ENCODE peak calls at places on chromosomes 3 and 15, in five cellular contexts. One of them, this sample, is unnamed.

GRCh38 chr3:52380023-52380422 is 63.9 kb downstream of the DNAH1 start:
- DNase-seq in H1: no peak
- DNase-seq in K562: peak; percentile 20
- DNase-seq in HepG2: no peak
- DNase-seq in HCT116: no peak
- DNase-seq in this sample: no peak

GRCh38 chr15:99076555-99077308 is 28.1 kb upstream of the SYNM start:
- DNase-seq in HCT116: peak; percentile 68
- DNase-seq in H1: no peak
- DNase-seq in K562: peak; percentile 68
- DNase-seq in HepG2: peak; percentile 67
- DNase-seq in this sample: peak; percentile 74

GRCh38 chr3:148175215-148175614 is 522.5 kb upstream of the AGTR1 start:
- DNase-seq in K562: no peak
- DNase-seq in HCT116: no peak
- DNase-seq in H1: no peak
- DNase-seq in HepG2: no peak
- DNase-seq in this sample: no peak

GRCh38 chr3:99868438-99868723 is 50.7 kb downstream of the CMSS1 start:
- DNase-seq in HCT116: no peak
- DNase-seq in H1: no peak
- DNase-seq in HepG2: no peak
- DNase-seq in K562: peak; percentile 38
- DNase-seq in this sample: no peak

GRCh38 chr15:32706704-32707103 is 11.1 kb upstream of the GREM1 start:
- DNase-seq in H1: no peak
- DNase-seq in HepG2: no peak
- DNase-seq in HCT116: no peak
- DNase-seq in K562: no peak
- DNase-seq in this sample: no peak

GRCh38 chr15:67147410-67147949 is 82.1 kb downstream of the SMAD3 start:
- DNase-seq in K562: no peak
- DNase-seq in HepG2: no peak
- DNase-seq in H1: no peak
- DNase-seq in HCT116: no peak
- DNase-seq in this sample: no peak

GRCh38 chr15:63553388-63553791 is 43.8 kb upstream of the FBXL22 start:
- DNase-seq in HepG2: no peak
- DNase-seq in K562: no peak
- DNase-seq in H1: no peak
- DNase-seq in HCT116: no peak
- DNase-seq in this sample: no peak

GRCh38 chr3:196740476-196741400 is 1.1 kb downstream of the PAK2 start:
- DNase-seq in K562: peak; percentile 59
- DNase-seq in HCT116: no peak
- DNase-seq in H1: no peak
- DNase-seq in HepG2: peak; percentile 45
- DNase-seq in this sample: no peak

GRCh38 chr3:44795197-44795596 is 33.6 kb downstream of the KIF15 start:
- DNase-seq in HCT116: no peak
- DNase-seq in K562: no peak
- DNase-seq in H1: peak; percentile 44
- DNase-seq in HepG2: no peak
- DNase-seq in this sample: no peak

GRCh38 chr3:157465741-157466140 is 29.1 kb downstream of the PTX3 start:
- DNase-seq in H1: no peak
- DNase-seq in HCT116: no peak
- DNase-seq in K562: no peak
- DNase-seq in HepG2: no peak
- DNase-seq in this sample: no peak

GRCh38 chr3:96483781-96484180 is 330.6 kb upstream of the EPHA6 start:
- DNase-seq in K562: no peak
- DNase-seq in HepG2: no peak
- DNase-seq in HCT116: no peak
- DNase-seq in H1: no peak
- DNase-seq in this sample: no peak

GRCh38 chr3:12370758-12371157 is 81.9 kb downstream of the PPARG start:
- DNase-seq in K562: no peak
- DNase-seq in HCT116: peak; percentile 44
- DNase-seq in HepG2: peak; percentile 37
- DNase-seq in H1: no peak
- DNase-seq in this sample: no peak

GRCh38 chr3:46297658-46298423 is 55.6 kb downstream of the CCR3 start:
- DNase-seq in HepG2: no peak
- DNase-seq in H1: no peak
- DNase-seq in K562: no peak
- DNase-seq in HCT116: no peak
- DNase-seq in this sample: no peak

GRCh38 chr3:67090472-67090871 is 92.4 kb downstream of the KBTBD8 start:
- DNase-seq in K562: no peak
- DNase-seq in HepG2: no peak
- DNase-seq in H1: no peak
- DNase-seq in HCT116: no peak
- DNase-seq in this sample: no peak

GRCh38 chr3:67515778-67516177 is 138.6 kb downstream of the SUCLG2 start:
- DNase-seq in K562: no peak
- DNase-seq in H1: no peak
- DNase-seq in HepG2: no peak
- DNase-seq in HCT116: no peak
- DNase-seq in this sample: no peak

GRCh38 chr3:184685055-184685454 is 26.8 kb downstream of the MAGEF1 start:
- DNase-seq in H1: no peak
- DNase-seq in K562: no peak
- DNase-seq in HCT116: no peak
- DNase-seq in HepG2: no peak
- DNase-seq in this sample: no peak

GRCh38 chr15:89378699-89379422 is 44.2 kb upstream of the POLG start:
- DNase-seq in HepG2: no peak
- DNase-seq in HCT116: no peak
- DNase-seq in K562: no peak
- DNase-seq in H1: peak; percentile 74
- DNase-seq in this sample: no peak
- H3K9ac ChIP-seq in HepG2: no peak overlapping the region
- H3K9ac ChIP-seq in HCT116: no peak overlapping the region
- H3K9ac ChIP-seq in K562: no peak overlapping the region
- H3K9ac ChIP-seq in H1: no peak overlapping the region
- H3K9ac ChIP-seq in this sample: no peak overlapping the region

GRCh38 chr15:85706779-85707518 is 87.8 kb downstream of the KLHL25 start:
- DNase-seq in HepG2: no peak
- DNase-seq in H1: no peak
- DNase-seq in K562: no peak
- DNase-seq in HCT116: no peak
- DNase-seq in this sample: peak; percentile 90
- TF ChIP-seq ATF3 in HepG2: no peak
- TF ChIP-seq ATF3 in H1: no peak
- TF ChIP-seq ATF3 in K562: no peak
- TF ChIP-seq ATF3 in HCT116: no peak
- TF ChIP-seq ATF3 in this sample: no peak

GRCh38 chr3:58200846-58201355 is 9.9 kb downstream of the DNASE1L3 start:
- DNase-seq in HCT116: no peak
- DNase-seq in H1: no peak
- DNase-seq in HepG2: no peak
- DNase-seq in K562: no peak
- DNase-seq in this sample: no peak
- TF ChIP-seq MAX in HCT116: no peak
- TF ChIP-seq MAX in H1: no peak
- TF ChIP-seq MAX in HepG2: no peak
- TF ChIP-seq MAX in K562: no peak
- TF ChIP-seq MAX in this sample: no peak

GRCh38 chr15:73983211-73983727 is 8.8 kb downstream of the STOML1 start:
- DNase-seq in H1: no peak
- DNase-seq in HepG2: no peak
- DNase-seq in K562: no peak
- DNase-seq in HCT116: peak; percentile 24
- DNase-seq in this sample: no peak
- H3K9ac ChIP-seq in H1: no peak overlapping the region
- H3K9ac ChIP-seq in HepG2: no peak overlapping the region
- H3K9ac ChIP-seq in K562: peak overlapping the region; percentile 71
- H3K9ac ChIP-seq in HCT116: peak overlapping the region; percentile 40
- H3K9ac ChIP-seq in this sample: no peak overlapping the region

GRCh38 chr3:9349321-9350117 is 13.3 kb upstream of the THUMPD3 start:
- DNase-seq in H1: no peak
- DNase-seq in HepG2: peak; percentile 16
- DNase-seq in HCT116: no peak
- DNase-seq in K562: peak; percentile 23
- DNase-seq in this sample: no peak
- TF ChIP-seq ATF3 in H1: no peak
- TF ChIP-seq ATF3 in HepG2: no peak
- TF ChIP-seq ATF3 in HCT116: no peak
- TF ChIP-seq ATF3 in K562: no peak
- TF ChIP-seq ATF3 in this sample: no peak

GRCh38 chr3:177141899-177142651 is 55.2 kb downstream of the TBL1XR1 start:
- DNase-seq in HepG2: peak; percentile 29
- DNase-seq in H1: no peak
- DNase-seq in K562: no peak
- DNase-seq in HCT116: no peak
- DNase-seq in this sample: no peak
- TF ChIP-seq MAX in HepG2: no peak
- TF ChIP-seq MAX in H1: no peak
- TF ChIP-seq MAX in K562: no peak
- TF ChIP-seq MAX in HCT116: no peak
- TF ChIP-seq MAX in this sample: no peak

DNA sequence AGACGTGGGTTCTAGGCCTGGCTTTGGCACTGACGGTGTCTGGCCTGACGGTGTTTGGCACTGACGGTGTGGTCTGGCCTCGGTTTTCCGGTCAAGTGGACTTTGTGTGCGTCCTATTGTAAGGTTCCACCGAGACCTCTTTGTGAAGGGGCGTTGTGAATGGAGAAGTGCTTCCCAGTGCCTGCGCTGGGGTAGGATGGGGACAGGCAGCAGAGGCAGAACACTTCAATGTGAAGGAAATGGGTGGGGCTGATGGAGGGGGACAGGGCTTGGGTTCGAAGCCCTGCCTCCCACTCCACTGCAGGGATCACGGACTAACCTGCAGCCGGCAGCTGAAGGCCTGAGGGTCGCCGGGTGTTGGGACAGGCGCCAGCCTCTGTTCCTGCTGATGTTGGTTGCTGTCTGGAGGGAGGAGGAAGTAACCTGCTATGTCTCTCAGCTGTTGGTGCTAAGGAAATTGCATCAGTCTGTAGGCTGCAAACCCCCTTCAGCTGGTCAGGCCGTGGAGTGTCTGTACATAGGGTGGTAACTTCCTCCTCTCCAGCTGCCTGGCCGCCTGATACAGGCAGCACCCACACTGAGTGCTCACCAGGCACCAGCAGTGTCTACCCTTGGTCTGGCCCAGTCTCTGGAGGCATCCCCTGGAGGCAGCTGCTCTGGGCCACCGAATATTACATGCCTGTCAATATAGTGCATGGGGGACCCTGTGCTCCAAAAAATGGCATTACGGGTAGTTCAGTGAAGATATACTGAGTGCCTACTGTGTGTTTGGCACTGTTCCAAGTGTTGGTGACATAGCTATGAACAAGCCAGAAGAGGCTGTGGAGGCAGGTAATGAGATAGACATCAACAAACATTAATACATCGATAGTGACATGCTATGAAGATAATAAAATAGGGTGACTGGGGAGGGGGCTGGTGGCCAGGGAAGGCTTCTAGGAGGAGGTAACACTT is 1.1 kb downstream of the TM6SF1 start:
- DNase-seq in K562: peak; percentile 46
- DNase-seq in HepG2: no peak
- DNase-seq in HCT116: no peak
- DNase-seq in H1: no peak
- DNase-seq in this sample: peak; percentile 24
- H3K9ac ChIP-seq in K562: peak overlapping the region; percentile 37
- H3K9ac ChIP-seq in HepG2: no peak overlapping the region
- H3K9ac ChIP-seq in HCT116: no peak overlapping the region
- H3K9ac ChIP-seq in H1: no peak overlapping the region
- H3K9ac ChIP-seq in this sample: no peak overlapping the region

DNA sequence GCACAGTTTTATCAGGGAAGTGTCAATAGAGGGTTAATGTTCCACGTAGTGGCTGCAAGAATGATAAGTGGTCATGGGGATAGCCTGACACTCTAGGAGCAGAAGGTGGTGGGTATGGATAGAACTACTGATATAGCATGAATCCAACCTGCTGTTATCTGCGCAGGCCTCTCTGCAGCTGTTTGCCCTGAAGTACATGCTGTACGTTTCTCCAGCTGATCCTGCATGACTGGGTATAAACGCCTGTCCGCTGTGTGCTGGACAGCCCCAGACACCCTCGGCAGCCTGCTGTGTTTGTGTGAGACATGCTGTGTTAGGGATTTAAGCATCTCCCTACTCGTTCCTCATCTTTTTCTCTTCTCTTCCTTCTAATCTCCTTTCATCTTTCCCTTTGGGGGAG is 87.1 kb downstream of the LPP start:
- DNase-seq in K562: no peak
- DNase-seq in HCT116: no peak
- DNase-seq in HepG2: no peak
- DNase-seq in H1: no peak
- DNase-seq in this sample: no peak
- TF ChIP-seq ATF3 in K562: no peak
- TF ChIP-seq ATF3 in HCT116: no peak
- TF ChIP-seq ATF3 in HepG2: no peak
- TF ChIP-seq ATF3 in H1: no peak
- TF ChIP-seq ATF3 in this sample: no peak

DNA sequence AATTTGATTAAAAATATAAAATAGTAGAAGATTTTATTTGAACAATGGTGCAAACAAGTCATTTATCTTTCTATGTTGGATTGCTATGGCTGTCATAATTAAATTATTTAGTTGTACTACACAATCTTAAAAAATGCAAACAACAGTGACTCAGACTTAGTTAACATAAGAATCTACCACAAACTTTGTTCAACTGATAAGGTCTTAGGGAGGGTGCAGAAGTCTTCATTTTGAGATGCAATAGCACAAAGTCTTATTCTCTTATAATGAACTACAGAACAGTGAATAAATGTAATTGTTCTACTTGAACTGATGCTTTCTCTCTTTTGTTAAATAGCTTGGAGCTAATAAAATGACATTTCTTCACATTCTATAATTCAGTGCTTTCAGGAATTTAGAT is 482.8 kb upstream of the NAALADL2 start:
- DNase-seq in K562: no peak
- DNase-seq in HCT116: no peak
- DNase-seq in H1: no peak
- DNase-seq in HepG2: no peak
- DNase-seq in this sample: no peak
- TF ChIP-seq MAX in K562: no peak
- TF ChIP-seq MAX in HCT116: no peak
- TF ChIP-seq MAX in H1: no peak
- TF ChIP-seq MAX in HepG2: no peak
- TF ChIP-seq MAX in this sample: no peak

This sample was measured in GM12878.